ENCODE peak calls at places on chromosomes 11 and 22, in nine cellular contexts. W, K, Q, J, M, N, X, Z and R are unnamed samples.

GRCh38 chr22:39090426-39091064 is 6.5 kb upstream of the APOBEC3H start:
- DNase-seq in W (no peak), K (no peak), Q (no peak), J (no peak), M (no peak), N (no peak), X (peak; percentile 18), Z (peak; percentile 95), R (peak; percentile 70)

GRCh38 chr22:20430641-20431519 is 6.7 kb downstream of the SCARF2 start:
- DNase-seq in W (peak; percentile 33), K (no peak), Q (no peak), J (no peak), M (peak; percentile 80), N (peak; percentile 35), X (peak; percentile 75), Z (peak; percentile 65), R (peak; percentile 33)

GRCh38 chr11:64559351-64560138 is 31.5 kb upstream of the SLC22A12 start:
- DNase-seq in W (no peak), K (no peak), Q (no peak), J (no peak), M (no peak), N (no peak), X (no peak), Z (no peak), R (no peak)

GRCh38 chr11:127485541-127485940 is 485.0 kb upstream of the KIRREL3 start:
- DNase-seq in W (no peak), K (no peak), Q (peak; percentile 56), J (peak; percentile 3), M (no peak), N (peak; percentile 45), X (peak; percentile 14), Z (no peak), R (no peak)

GRCh38 chr11:119694334-119694733 is 34.7 kb downstream of the NECTIN1 start:
- DNase-seq in W (no peak), K (no peak), Q (no peak), J (no peak), M (no peak), N (peak; percentile 36), X (no peak), Z (no peak), R (no peak)

GRCh38 chr22:17228725-17229126 is 9.5 kb upstream of the ADA2 start:
- DNase-seq in W (no peak), K (no peak), Q (no peak), J (no peak), M (no peak), N (no peak), X (no peak), Z (no peak), R (no peak)

GRCh38 chr22:27641049-27641790 is 160.3 kb downstream of the MN1 start:
- DNase-seq in W (no peak), K (no peak), Q (no peak), J (no peak), M (no peak), N (peak; percentile 27), X (no peak), Z (no peak), R (no peak)

GRCh38 chr11:14638561-14638960 is 5.0 kb upstream of the PDE3B start:
- DNase-seq in W (no peak), K (no peak), Q (peak; percentile 25), J (no peak), M (no peak), N (no peak), X (no peak), Z (peak; percentile 22), R (no peak)

GRCh38 chr11:134038897-134039470 is 29.9 kb upstream of the JAM3 start:
- DNase-seq in W (no peak), K (peak; percentile 39), Q (no peak), J (no peak), M (peak; percentile 66), N (no peak), X (no peak), Z (no peak), R (no peak)

GRCh38 chr11:12618743-12619540 is 55.3 kb upstream of the TEAD1 start:
- DNase-seq in W (no peak), K (no peak), Q (no peak), J (no peak), M (no peak), N (peak; percentile 22), X (peak; percentile 30), Z (no peak), R (no peak)

GRCh38 chr22:41256898-41257260 is 16.1 kb upstream of the CHADL start:
- DNase-seq in W (no peak), K (no peak), Q (peak; percentile 82), J (no peak), M (no peak), N (peak; percentile 29), X (no peak), Z (no peak), R (no peak)

GRCh38 chr11:69975822-69976221 is 102.3 kb upstream of the ANO1 start:
- DNase-seq in W (no peak), K (no peak), Q (no peak), J (no peak), M (no peak), N (no peak), X (no peak), Z (no peak), R (no peak)

GRCh38 chr11:8356216-8356615 is 92.5 kb upstream of the LMO1 start:
- DNase-seq in W (no peak), K (no peak), Q (no peak), J (no peak), M (no peak), N (no peak), X (no peak), Z (no peak), R (no peak)

GRCh38 chr11:90168571-90168970 is 34.1 kb downstream of the NAALAD2 start:
- DNase-seq in W (no peak), K (no peak), Q (no peak), J (no peak), M (no peak), N (no peak), X (no peak), Z (no peak), R (no peak)

GRCh38 chr11:121661796-121662508 is 209.2 kb upstream of the SORL1-AS1 start:
- DNase-seq in W (no peak), K (no peak), Q (peak; percentile 70), J (no peak), M (no peak), N (peak; percentile 78), X (peak; percentile 89), Z (no peak), R (no peak)

GRCh38 chr11:8363924-8364323 is 100.2 kb upstream of the LMO1 start:
- DNase-seq in W (no peak), K (no peak), Q (no peak), J (no peak), M (no peak), N (no peak), X (peak; percentile 43), Z (no peak), R (no peak)

GRCh38 chr11:120546312-120547205 is 35.0 kb downstream of the GRIK4 start:
- DNase-seq in W (peak; percentile 58), K (peak; percentile 81), Q (peak; percentile 94), J (peak; percentile 45), M (no peak), N (peak; percentile 97), X (peak; percentile 98), Z (no peak), R (no peak)

GRCh38 chr11:64933935-64934693 is 1.6 kb downstream of the GPHA2 start:
- DNase-seq in W (no peak), K (no peak), Q (no peak), J (no peak), M (no peak), N (no peak), X (no peak), Z (no peak), R (no peak)

GRCh38 chr11:23846902-23847422 is 649.9 kb upstream of the LUZP2 start:
- DNase-seq in W (no peak), K (no peak), Q (no peak), J (no peak), M (no peak), N (no peak), X (no peak), Z (no peak), R (no peak)

GRCh38 chr11:96254087-96254486 is 88.9 kb downstream of the MAML2 start:
- DNase-seq in W (no peak), K (no peak), Q (peak; percentile 77), J (peak; percentile 74), M (peak; percentile 54), N (peak; percentile 88), X (peak; percentile 65), Z (no peak), R (no peak)

GRCh38 chr22:41933411-41934177 is 7.0 kb upstream of the TNFRSF13C start:
- DNase-seq in W (no peak), K (no peak), Q (no peak), J (no peak), M (no peak), N (no peak), X (no peak), Z (no peak), R (no peak)

GRCh38 chr11:132177106-132177505 is 806.7 kb downstream of the NTM start:
- DNase-seq in W (no peak), K (no peak), Q (peak; percentile 71), J (peak; percentile 28), M (peak; percentile 81), N (peak; percentile 51), X (peak; percentile 60), Z (no peak), R (no peak)